ENCODE peak calls at places on chromosomes 7 and 10, in six cellular contexts. K, Q, H, X, J and N are unnamed samples.
A peak's percentile ranks its signal among the peaks of the same experiment; 100 is the strongest.

GRCh38 chr7:25790261-25790660 is 361.7 kb upstream of the NFE2L3 start:
- DNase-seq in Q (no peak), X (no peak), H (no peak), K (no peak), J (no peak), N (no peak)

GRCh38 chr10:83957168-83957750 is 182.1 kb upstream of the GHITM start:
- DNase-seq in X (no peak), J (no peak), K (no peak), Q (no peak), H (no peak), N (no peak)

GRCh38 chr7:157355784-157356511 is 19.1 kb downstream of the DNAJB6 start:
- DNase-seq in X (no peak), H (no peak), J (no peak), K (no peak), Q (peak; percentile 68), N (peak; percentile 81)

GRCh38 chr7:128954830-128955797 is 17.4 kb downstream of the IRF5 start:
- DNase-seq in H (no peak), J (no peak), K (no peak), X (no peak), Q (peak; percentile 86), N (no peak)

GRCh38 chr10:114998993-114999392 is 61.0 kb downstream of the TRUB1 start:
- DNase-seq in K (no peak), Q (no peak), X (no peak), J (no peak), H (no peak), N (no peak)

GRCh38 chr7:130430841-130431713 is 9.7 kb downstream of the CEP41 start:
- DNase-seq in J (no peak), X (no peak), H (no peak), K (no peak), Q (no peak), N (no peak)

GRCh38 chr7:127666602-127667001 is 14.6 kb downstream of the SND1 start:
- DNase-seq in X (no peak), H (no peak), Q (peak; percentile 32), K (no peak), J (no peak), N (no peak)

GRCh38 chr7:30135551-30136271 is 925 bp downstream of the MTURN start:
- DNase-seq in Q (peak; percentile 88), K (no peak), J (peak; percentile 30), H (no peak), X (no peak), N (peak; percentile 85)

GRCh38 chr7:9778367-9778766 is 1195.3 kb upstream of the PHF14 start:
- DNase-seq in H (no peak), X (no peak), K (no peak), J (no peak), Q (no peak), N (no peak)

GRCh38 chr7:94698275-94698674 is 42.3 kb upstream of the SGCE start:
- DNase-seq in H (no peak), J (peak; percentile 81), Q (no peak), K (no peak), X (peak; percentile 13), N (no peak)

GRCh38 chr7:34080513-34080912 is 175.2 kb downstream of the BMPER start:
- DNase-seq in H (no peak), K (no peak), J (no peak), Q (no peak), X (no peak), N (no peak)

GRCh38 chr10:97743169-97743945 is 6.4 kb downstream of the ZFYVE27 start:
- DNase-seq in K (no peak), X (no peak), Q (no peak), J (no peak), H (no peak), N (no peak)

GRCh38 chr7:128692623-128693270 is 20.7 kb downstream of the GARIN1A start:
- DNase-seq in H (no peak), X (no peak), Q (no peak), J (no peak), K (no peak), N (no peak)

GRCh38 chr10:93968452-93969044 is 25.2 kb upstream of the PLCE1 start:
- DNase-seq in K (no peak), X (no peak), J (no peak), H (no peak), Q (no peak), N (no peak)

GRCh38 chr7:98870071-98870651 is 347 bp upstream of the TMEM130 start:
- DNase-seq in K (peak; percentile 47), X (no peak), H (peak; percentile 31), Q (peak; percentile 86), J (no peak), N (no peak)

GRCh38 chr10:1498746-1499343 is 238.5 kb downstream of the ADARB2 start:
- DNase-seq in H (no peak), X (peak; percentile 45), Q (no peak), J (no peak), K (no peak), N (no peak)

GRCh38 chr10:20958225-20958624 is 61.1 kb upstream of the NEBL start:
- DNase-seq in H (no peak), X (no peak), K (no peak), Q (no peak), J (no peak), N (no peak)

GRCh38 chr7:7562736-7563135 is 3.9 kb upstream of the MIOS start:
- DNase-seq in J (no peak), H (no peak), K (no peak), X (no peak), Q (no peak), N (no peak)

GRCh38 chr7:138477581-138477980 is 17.5 kb downstream of the TRIM24 start:
- DNase-seq in X (no peak), H (no peak), K (no peak), J (no peak), Q (no peak), N (no peak)

GRCh38 chr7:127409629-127410028 is 17.1 kb upstream of the ZNF800 start:
- DNase-seq in J (no peak), H (no peak), X (no peak), K (no peak), Q (no peak), N (no peak)

GRCh38 chr10:119342017-119342734 is 134.8 kb downstream of the GRK5 start:
- DNase-seq in J (no peak), K (no peak), Q (no peak), X (no peak), H (no peak), N (peak; percentile 20)

GRCh38 chr7:80900583-80901576 is 18.0 kb downstream of the SEMA3C start:
- DNase-seq in J (no peak), X (no peak), K (no peak), Q (no peak), H (no peak), N (no peak)

GRCh38 chr7:47132471-47132870 is 449.4 kb downstream of the TNS3 start:
- DNase-seq in J (no peak), H (no peak), Q (no peak), X (no peak), K (no peak), N (no peak)

GRCh38 chr7:104964626-104965236 is 49.3 kb upstream of the KMT2E start:
- DNase-seq in K (no peak), H (no peak), Q (no peak), X (no peak), J (no peak), N (no peak)

GRCh38 chr10:7192831-7193348 is 217.9 kb downstream of the SFMBT2 start:
- DNase-seq in X (no peak), K (no peak), J (no peak), Q (no peak), H (no peak), N (no peak)

GRCh38 chr10:3895045-3895609 is 110.1 kb upstream of the KLF6 start:
- DNase-seq in Q (no peak), K (no peak), H (no peak), J (no peak), X (no peak), N (no peak)

GRCh38 chr10:131854579-131855335 is 46.1 kb upstream of the PPP2R2D start:
- DNase-seq in J (no peak), Q (peak; percentile 30), X (no peak), H (no peak), K (no peak), N (no peak)

GRCh38 chr7:26278769-26279168 is 12.9 kb upstream of the SNX10 start:
- DNase-seq in H (no peak), X (peak; percentile 36), K (no peak), Q (peak; percentile 46), J (peak; percentile 49), N (peak; percentile 29)

GRCh38 chr7:20895563-20895962 is 108.9 kb upstream of the SP8 start:
- DNase-seq in Q (no peak), K (no peak), J (no peak), H (no peak), X (no peak), N (no peak)

GRCh38 chr10:58438340-58438739 is 53.1 kb downstream of the TFAM start:
- DNase-seq in Q (no peak), X (no peak), J (no peak), K (no peak), H (no peak), N (no peak)

DNA sequence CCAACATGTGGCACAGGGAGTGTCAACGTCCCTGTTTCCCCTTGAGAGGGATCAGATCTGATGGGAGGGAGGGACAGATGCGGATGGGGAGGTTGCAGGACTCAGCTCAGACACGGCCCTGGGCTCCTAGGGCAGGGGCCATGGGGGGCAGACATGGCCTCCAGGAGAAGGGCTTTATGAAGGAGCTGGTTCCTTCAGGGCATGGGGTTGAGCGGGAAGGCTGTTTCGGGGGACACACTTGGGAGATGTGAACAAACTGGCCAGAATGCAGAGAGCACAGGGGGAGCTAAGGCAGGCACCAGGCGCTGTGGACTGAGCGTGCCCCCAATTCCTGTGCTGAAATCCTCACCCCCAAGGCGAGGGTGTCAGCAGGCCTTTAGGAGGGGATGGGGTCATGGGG is 581.9 kb upstream of the FOXK1 start:
- DNase-seq in Q (no peak), K (no peak), H (no peak), J (no peak), X (no peak), N (no peak)
- TF ChIP-seq JUND in Q (no peak), K (no peak), H (no peak), J (no peak), X (no peak), N (no peak)

GRCh38 chr7:72317335-72317734 is 94.8 kb downstream of the CALN1 start:
- DNase-seq in X (no peak), Q (no peak), H (no peak), J (no peak), K (no peak), N (no peak)
- TF ChIP-seq JUND in X (no peak), Q (no peak), H (no peak), J (no peak), K (no peak), N (no peak)

GRCh38 chr10:122461367-122461728 is at the start of gene HTRA1:
- DNase-seq in K (no peak), J (no peak), Q (peak; percentile 84), H (no peak), X (no peak), N (peak; percentile 59)
- TF ChIP-seq JUND in K (no peak), J (no peak), Q (no peak), H (no peak), X (no peak), N (no peak)

GRCh38 chr10:16995867-16996529 is 133.6 kb downstream of the CUBN start:
- DNase-seq in K (no peak), J (no peak), H (no peak), Q (no peak), X (no peak), N (no peak)
- TF ChIP-seq JUND in K (no peak), J (no peak), H (no peak), Q (no peak), X (no peak), N (no peak)